ENCODE peak calls at places on chromosomes 1 and 21, in four cellular contexts. X is K562, A is H1, D is GM12892. B is an unnamed sample.

GRCh38 chr1:22915816-22916468 is 56.7 kb downstream of the LACTBL1 start:
- DNase-seq in A (no peak), D (no peak), X (no peak), B (no peak)

GRCh38 chr1:157960773-157961172 is 32.7 kb upstream of the KIRREL1 start:
- DNase-seq in D (no peak), X (no peak), A (no peak), B (no peak)

GRCh38 chr1:85495556-85495955 is 30.6 kb upstream of the DDAH1 start:
- DNase-seq in A (no peak), X (no peak), D (no peak), B (no peak)

GRCh38 chr1:209657140-209657879 is 5.1 kb upstream of the LAMB3 start:
- DNase-seq in X (peak; percentile 33), D (no peak), A (no peak), B (no peak)

GRCh38 chr1:180536796-180537372 is 21.9 kb upstream of the OVAAL start:
- DNase-seq in D (no peak), X (no peak), A (no peak), B (no peak)

GRCh38 chr1:235613617-235614016 is 36.0 kb downstream of the GNG4 start:
- DNase-seq in X (no peak), A (no peak), D (no peak), B (no peak)

GRCh38 chr1:56187410-56187809 is 392.0 kb downstream of the PLPP3 start:
- DNase-seq in D (no peak), X (no peak), A (no peak), B (no peak)

GRCh38 chr1:109749221-109749620 is 8.4 kb upstream of the GSTM3 start:
- DNase-seq in A (no peak), X (no peak), D (no peak), B (no peak)

GRCh38 chr1:246782120-246782900 is 58.1 kb downstream of the SCCPDH start:
- DNase-seq in D (no peak), X (no peak), A (no peak), B (no peak)

GRCh38 chr1:182080955-182081582 is 19.6 kb upstream of the ZNF648 start:
- DNase-seq in A (no peak), D (no peak), X (peak; percentile 59), B (peak; percentile 56)

GRCh38 chr1:16156848-16157495 is 1.1 kb upstream of the EPHA2 start:
- DNase-seq in D (no peak), A (no peak), X (no peak), B (no peak)
- TF ChIP-seq TAF1 in D (no peak), A (no peak), X (no peak), B (no peak)

GRCh38 chr21:38310619-38311018 is 53.8 kb downstream of the KCNJ15 start:
- DNase-seq in X (no peak), D (no peak), A (no peak), B (no peak)

GRCh38 chr21:38306833-38307232 is 50.0 kb downstream of the KCNJ15 start:
- DNase-seq in X (no peak), A (no peak), D (no peak), B (no peak)

GRCh38 chr21:38306407-38306806 is 49.6 kb downstream of the KCNJ15 start:
- DNase-seq in D (no peak), X (no peak), A (no peak), B (no peak)

GRCh38 chr21:38308785-38309119 is 52.0 kb downstream of the KCNJ15 start:
- DNase-seq in X (no peak), D (no peak), A (no peak), B (no peak)

GRCh38 chr21:38308010-38308784 is 51.4 kb downstream of the KCNJ15 start:
- DNase-seq in A (no peak), D (no peak), X (no peak), B (no peak)
- TF ChIP-seq TAF1 in A (no peak), D (no peak), X (no peak), B (no peak)

GRCh38 chr1:1883092-1883858 is 7.6 kb downstream of the GNB1 start:
- DNase-seq in X (peak; percentile 81), A (no peak), D (no peak), B (no peak)
- TF ChIP-seq TAF1 in X (no peak), A (no peak), D (no peak), B (no peak)

GRCh38 chr1:115648717-115649691 is 7.2 kb downstream of the VANGL1 start:
- DNase-seq in A (no peak), X (peak; percentile 65), D (peak; percentile 32), B (peak; percentile 31)
- TF ChIP-seq TAF1 in A (no peak), X (no peak), D (no peak), B (no peak)

DNA sequence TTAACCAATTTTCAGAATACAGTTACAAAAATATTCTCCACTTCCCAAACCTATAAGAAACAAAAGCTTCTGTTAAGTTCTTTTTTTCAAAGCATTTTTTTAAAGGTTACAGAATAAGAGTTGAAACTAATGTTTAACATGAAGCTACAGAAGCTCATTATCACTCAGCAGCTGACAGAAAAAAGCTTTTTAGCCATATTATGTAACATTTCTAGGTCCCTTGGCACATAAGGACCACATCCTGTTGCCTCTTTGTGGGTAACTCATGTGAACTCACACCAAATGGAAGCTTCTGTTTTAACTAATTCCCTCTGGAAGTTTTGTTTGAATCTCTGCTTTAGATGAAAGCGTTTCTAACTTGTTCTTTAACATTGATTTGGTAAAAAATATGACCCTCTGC is 242.5 kb upstream of the TMPRSS15 start:
- DNase-seq in D (no peak), A (no peak), X (no peak), B (no peak)
- TF ChIP-seq TAF1 in D (no peak), A (no peak), X (no peak), B (no peak)

DNA sequence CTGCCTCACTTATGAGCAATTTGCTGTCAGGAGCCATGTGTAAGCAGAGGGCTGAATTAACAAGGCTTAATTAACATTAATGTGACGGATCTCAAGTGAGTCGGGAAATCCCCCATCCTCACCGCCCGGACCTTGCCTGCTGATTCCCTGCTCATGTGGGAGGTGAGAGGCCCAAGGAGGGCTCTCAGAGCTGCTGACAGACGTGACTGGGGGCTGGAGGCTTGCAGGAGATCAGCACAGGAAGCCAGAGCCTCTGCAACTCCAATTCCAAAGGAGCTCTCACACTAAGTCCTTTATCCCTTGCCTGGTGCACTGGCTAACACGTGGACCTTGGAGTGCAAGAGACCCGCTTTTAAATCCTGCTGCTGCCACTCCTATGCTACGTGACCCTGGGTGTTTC is 19.4 kb downstream of the LRP8 start:
- DNase-seq in A (no peak), D (no peak), X (no peak), B (no peak)
- TF ChIP-seq TAF1 in A (no peak), D (no peak), X (no peak), B (no peak)